ENCODE peak calls at places on chromosomes 3 and 15, in ten cellular contexts. P is Panc1, G is HFFc6, J is heart left ventricle, O is SK-N-SH, B is nephron progenitor cell, L is GM12865, A is Peyer's patch, X is AG09309, D is cardiac fibroblast. H is an unnamed sample.

GRCh38 chr3:50572158-50572557 is 2.8 kb downstream of the HEMK1 start:
- DNase-seq in P (peak), G (peak), J (peak), O (peak), B (peak), L (peak), A (peak), X (no peak), D (peak), H (no peak)

GRCh38 chr3:11820540-11821041 is 26.1 kb downstream of the TAMM41 start:
- DNase-seq in P (no peak), G (peak), J (no peak), O (no peak), B (peak), L (peak), A (no peak), X (no peak), D (no peak), H (no peak)

GRCh38 chr3:147267431-147267830 is 138.9 kb downstream of the ZIC4 start:
- DNase-seq in P (no peak), G (peak), J (no peak), O (no peak), B (no peak), L (no peak), A (no peak), X (no peak), D (no peak), H (no peak)

GRCh38 chr3:65936908-65937638 is 101.6 kb downstream of the MAGI1 start:
- DNase-seq in P (no peak), G (no peak), J (peak), O (no peak), B (no peak), L (no peak), A (no peak), X (no peak), D (no peak), H (no peak)

GRCh38 chr15:41922353-41922752 is 28.5 kb upstream of the SPTBN5 start:
- DNase-seq in P (no peak), G (no peak), J (no peak), O (no peak), B (no peak), L (no peak), A (no peak), X (no peak), D (no peak), H (no peak)

GRCh38 chr15:32884136-32884535 is 166.3 kb downstream of the GREM1 start:
- DNase-seq in P (no peak), G (no peak), J (no peak), O (no peak), B (no peak), L (no peak), A (no peak), X (no peak), D (peak), H (no peak)

GRCh38 chr3:87225659-87226058 is 1.4 kb upstream of the CHMP2B start:
- DNase-seq in P (no peak), G (no peak), J (no peak), O (no peak), B (peak), L (no peak), A (no peak), X (no peak), D (peak), H (no peak)

GRCh38 chr3:60594025-60594424 is 657.2 kb downstream of the FHIT start:
- DNase-seq in P (no peak), G (no peak), J (peak), O (no peak), B (no peak), L (no peak), A (peak), X (no peak), D (peak), H (peak)

GRCh38 chr3:71111784-71112440 is 471.6 kb downstream of the FOXP1 start:
- DNase-seq in P (peak), G (peak), J (no peak), O (no peak), B (no peak), L (no peak), A (no peak), X (no peak), D (peak), H (no peak)

GRCh38 chr3:32593903-32594525 is 23.4 kb upstream of the DYNC1LI1 start:
- DNase-seq in P (no peak), G (peak), J (no peak), O (no peak), B (no peak), L (no peak), A (no peak), X (peak), D (peak), H (no peak)

GRCh38 chr3:21654662-21655061 is 96.3 kb downstream of the ZNF385D start:
- DNase-seq in P (peak), G (peak), J (no peak), O (no peak), B (no peak), L (no peak), A (no peak), X (peak), D (peak), H (no peak)

GRCh38 chr3:22474706-22475470 is 723.9 kb upstream of the ZNF385D start:
- DNase-seq in P (no peak), G (no peak), J (no peak), O (no peak), B (no peak), L (peak), A (no peak), X (peak), D (peak), H (no peak)

GRCh38 chr3:151871639-151872468 is 1.6 kb upstream of the SUCNR1 start:
- DNase-seq in P (no peak), G (no peak), J (peak), O (no peak), B (no peak), L (peak), A (no peak), X (no peak), D (peak), H (no peak)

GRCh38 chr3:151314593-151314992 is 2.0 kb downstream of the GPR87 start:
- DNase-seq in P (no peak), G (no peak), J (no peak), O (no peak), B (no peak), L (no peak), A (no peak), X (no peak), D (no peak), H (no peak)

GRCh38 chr3:34832865-34833508 is 806.3 kb upstream of the ARPP21 start:
- DNase-seq in P (no peak), G (no peak), J (no peak), O (no peak), B (no peak), L (no peak), A (no peak), X (no peak), D (no peak), H (no peak)

GRCh38 chr15:90789496-90789895 is 72.3 kb downstream of the BLM start:
- DNase-seq in P (no peak), G (no peak), J (no peak), O (no peak), B (no peak), L (no peak), A (no peak), X (no peak), D (no peak), H (no peak)

GRCh38 chr15:26937134-26937533 is 33.8 kb upstream of the GABRG3 start:
- DNase-seq in P (no peak), G (no peak), J (no peak), O (no peak), B (no peak), L (no peak), A (no peak), X (no peak), D (no peak), H (no peak)

GRCh38 chr15:96462768-96463167 is 132.3 kb downstream of the NR2F2 start:
- DNase-seq in P (no peak), G (peak), J (no peak), O (no peak), B (no peak), L (no peak), A (no peak), X (no peak), D (peak), H (no peak)

GRCh38 chr3:161171639-161172552 is 49.2 kb upstream of the NMD3 start:
- DNase-seq in P (no peak), G (no peak), J (no peak), O (no peak), B (no peak), L (no peak), A (no peak), X (no peak), D (peak), H (no peak)

GRCh38 chr3:157239082-157239704 is 79.2 kb upstream of the CCNL1 start:
- DNase-seq in P (peak), G (peak), J (peak), O (peak), B (peak), L (peak), A (peak), X (no peak), D (peak), H (no peak)

GRCh38 chr3:10116138-10116460 is 624 bp downstream of the BRK1 start:
- DNase-seq in P (no peak), G (peak), J (no peak), O (no peak), B (no peak), L (no peak), A (no peak), X (no peak), D (peak), H (no peak)

GRCh38 chr3:30548605-30549004 is 57.8 kb upstream of the TGFBR2 start:
- DNase-seq in P (no peak), G (no peak), J (no peak), O (peak), B (peak), L (peak), A (no peak), X (no peak), D (no peak), H (no peak)

GRCh38 chr3:143192193-143192592 is 72.6 kb downstream of the CHST2 start:
- DNase-seq in P (no peak), G (no peak), J (no peak), O (no peak), B (no peak), L (no peak), A (no peak), X (no peak), D (no peak), H (no peak)

GRCh38 chr3:79284781-79285180 is 483.0 kb downstream of the ROBO1 start:
- DNase-seq in P (no peak), G (no peak), J (no peak), O (no peak), B (no peak), L (no peak), A (no peak), X (no peak), D (no peak), H (no peak)

GRCh38 chr3:172803489-172803888 is 53.0 kb downstream of the ECT2 start:
- DNase-seq in P (no peak), G (no peak), J (no peak), O (no peak), B (no peak), L (no peak), A (no peak), X (no peak), D (no peak), H (no peak)

GRCh38 chr3:195613468-195614069 is 29.8 kb upstream of the APOD start:
- DNase-seq in P (no peak), G (no peak), J (no peak), O (no peak), B (no peak), L (no peak), A (no peak), X (no peak), D (no peak), H (no peak)

GRCh38 chr3:10015476-10015904 is 10.7 kb upstream of the FANCD2 start:
- DNase-seq in P (no peak), G (peak), J (peak), O (no peak), B (no peak), L (no peak), A (no peak), X (peak), D (peak), H (no peak)

GRCh38 chr3:64266983-64267382 is 41.7 kb upstream of the PRICKLE2 start:
- DNase-seq in P (no peak), G (no peak), J (no peak), O (no peak), B (no peak), L (no peak), A (no peak), X (no peak), D (peak), H (no peak)

GRCh38 chr3:174191380-174191779 is 667.8 kb upstream of the NAALADL2 start:
- DNase-seq in P (no peak), G (no peak), J (no peak), O (no peak), B (no peak), L (peak), A (no peak), X (no peak), D (no peak), H (no peak)

GRCh38 chr3:29649815-29650547 is 369.1 kb downstream of the RBMS3 start:
- DNase-seq in P (no peak), G (no peak), J (no peak), O (no peak), B (no peak), L (peak), A (peak), X (no peak), D (peak), H (no peak)

GRCh38 chr3:177055557-177056290 is 141.6 kb downstream of the TBL1XR1 start:
- DNase-seq in P (no peak), G (no peak), J (no peak), O (no peak), B (no peak), L (no peak), A (no peak), X (no peak), D (no peak), H (no peak)

GRCh38 chr3:52636673-52637072 is 49.0 kb downstream of the PBRM1 start:
- DNase-seq in P (no peak), G (no peak), J (no peak), O (peak), B (no peak), L (no peak), A (no peak), X (no peak), D (no peak), H (no peak)

GRCh38 chr3:186411994-186412393 is 50.0 kb upstream of the DGKG start:
- DNase-seq in P (no peak), G (no peak), J (no peak), O (no peak), B (no peak), L (peak), A (no peak), X (no peak), D (no peak), H (no peak)

DNA sequence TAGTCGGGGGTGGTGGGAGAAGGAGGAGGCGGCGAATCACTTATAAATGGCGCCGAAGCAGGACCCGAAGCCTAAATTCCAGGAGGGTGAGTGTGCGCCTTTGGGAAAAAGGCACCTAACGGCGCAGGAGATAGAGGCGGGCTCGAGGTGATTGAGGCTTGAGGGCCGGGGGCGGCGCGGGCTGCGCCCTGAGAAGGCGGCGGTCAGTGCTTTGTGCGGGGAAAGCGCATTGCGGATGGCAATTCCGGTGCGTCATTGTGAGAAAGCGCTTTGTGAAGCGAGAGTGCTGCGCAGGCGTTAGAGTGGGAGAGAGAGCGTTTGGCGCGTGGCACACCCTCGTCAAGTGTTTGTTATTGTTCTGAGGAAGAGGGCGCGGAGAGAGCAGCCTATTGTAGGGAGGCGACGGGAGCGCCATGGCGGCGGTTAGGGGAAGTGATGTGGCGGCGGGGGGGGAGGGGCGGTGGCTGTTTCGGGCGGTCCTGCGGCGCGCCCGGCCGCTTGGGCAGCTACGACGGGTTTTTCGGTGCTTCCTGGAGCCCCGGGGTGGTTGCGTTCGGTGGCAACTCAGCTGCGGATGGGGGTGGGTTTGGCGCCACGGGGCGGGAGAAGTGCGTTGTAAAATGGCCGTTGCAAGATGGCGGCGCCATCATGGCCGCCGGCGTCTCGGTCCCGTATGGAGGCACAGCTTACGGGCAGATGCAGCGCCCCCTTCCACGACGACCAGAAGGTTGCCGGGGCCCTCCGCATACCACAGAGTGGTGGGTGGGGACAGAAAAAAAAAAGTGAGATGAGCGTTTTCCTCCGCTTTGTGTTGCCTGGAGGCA is 494 bp downstream of the MORF4L1 start:
- DNase-seq in P (peak), G (peak), J (peak), O (peak), B (peak), L (peak), A (peak), X (peak), D (peak), H (peak)
- TF ChIP-seq CTCF in P (no peak), G (peak), J (peak), O (peak), B (peak), L (peak), A (no peak), X (peak), D (peak), H (peak)

DNA sequence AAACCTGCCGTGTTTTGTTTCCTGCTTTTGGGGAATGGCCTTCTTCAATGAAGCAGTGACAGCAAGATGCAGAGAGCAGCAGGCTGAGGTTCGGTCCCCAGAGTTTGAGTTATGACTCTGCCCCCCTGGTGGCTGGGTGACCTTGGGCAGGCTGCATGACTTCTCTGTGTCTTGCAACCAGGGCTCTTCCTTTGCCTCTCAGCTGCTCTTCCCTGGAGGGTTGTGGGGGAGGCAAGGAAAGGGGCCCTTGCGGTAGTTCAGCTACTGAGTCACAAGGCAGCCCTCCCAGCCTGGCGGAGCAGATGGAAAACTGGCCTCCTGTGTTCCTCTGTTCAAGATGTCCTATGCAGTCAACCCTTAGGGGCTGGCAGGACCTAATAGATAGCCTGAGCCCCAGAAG is 17.1 kb downstream of the CTXND1 start:
- DNase-seq in P (no peak), G (peak), J (no peak), O (no peak), B (peak), L (peak), A (peak), X (no peak), D (peak), H (no peak)
- TF ChIP-seq CTCF in P (peak), G (peak), J (peak), O (peak), B (peak), L (peak), A (peak), X (peak), D (peak), H (peak)

DNA sequence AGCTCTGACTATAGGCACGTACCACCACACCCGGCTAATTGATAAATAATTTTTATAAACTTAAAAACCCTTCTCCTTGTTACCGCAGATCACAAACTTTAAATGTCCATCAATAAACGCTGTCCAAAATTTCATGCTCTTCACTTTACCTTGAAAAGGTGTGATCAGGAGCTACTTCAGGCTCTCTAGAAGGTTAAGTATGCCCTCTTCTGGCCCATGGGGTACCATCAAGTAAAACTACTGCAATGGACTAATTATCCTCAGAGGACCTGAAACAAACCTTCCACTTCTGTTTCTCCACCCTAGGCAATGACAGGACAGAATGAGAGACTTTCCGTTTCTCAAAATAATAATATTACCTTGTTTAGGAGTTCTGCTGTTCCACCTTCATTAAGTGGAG is 9.2 kb downstream of the LZTFL1 start:
- DNase-seq in P (no peak), G (no peak), J (no peak), O (peak), B (no peak), L (peak), A (no peak), X (no peak), D (peak), H (no peak)
- TF ChIP-seq CTCF in P (peak), G (peak), J (peak), O (peak), B (peak), L (peak), A (peak), X (peak), D (no peak), H (peak)

DNA sequence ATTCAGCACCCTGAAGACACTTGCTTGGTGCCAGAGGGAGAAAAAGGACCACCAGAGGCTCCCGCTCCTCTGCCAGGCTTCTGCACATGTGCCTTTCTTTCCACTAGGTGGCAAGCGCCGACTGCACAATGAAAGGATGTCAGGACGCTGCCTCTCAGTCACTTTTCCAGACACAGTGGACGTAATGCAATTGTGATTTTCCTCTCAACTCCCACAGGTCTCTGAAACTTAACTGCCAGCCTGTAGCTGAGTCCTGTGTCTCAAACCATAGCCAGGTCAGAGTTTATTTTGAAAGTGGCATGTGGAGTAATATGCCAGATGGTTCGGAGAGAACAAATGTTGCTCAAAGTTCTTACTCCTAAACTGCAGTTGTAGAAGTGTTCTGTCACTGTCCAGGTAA is 162.9 kb downstream of the ITPR1 start:
- DNase-seq in P (no peak), G (peak), J (peak), O (peak), B (peak), L (peak), A (no peak), X (peak), D (peak), H (no peak)
- TF ChIP-seq CTCF in P (peak), G (peak), J (peak), O (peak), B (peak), L (peak), A (peak), X (peak), D (peak), H (peak)

GRCh38 chr3:127860223-127860622 is 37.9 kb upstream of the MGLL start:
- DNase-seq in P (no peak), G (no peak), J (no peak), O (no peak), B (no peak), L (no peak), A (no peak), X (no peak), D (no peak), H (no peak)
- TF ChIP-seq CTCF in P (no peak), G (no peak), J (no peak), O (no peak), B (no peak), L (no peak), A (no peak), X (no peak), D (no peak), H (no peak)

H was measured in LNCaP clone FGC.